ENCODE peak calls at places on chromosomes 6 and 20, in four cellular contexts. V is immature natural killer cell; S is CD4-positive, CD25-positive, alpha-beta regulatory T cell; U is NCI-H1417. T is an unnamed sample.

GRCh38 chr6:87391334-87391733 is 16.4 kb upstream of the CFAP206 start:
- DNase-seq in U (peak), V (no peak), S (no peak), T (peak)

GRCh38 chr6:150301871-150302800 is 66.7 kb upstream of the IYD start:
- DNase-seq in S (no peak), U (no peak), V (no peak), T (no peak)

GRCh38 chr20:3686867-3687321 is 5.1 kb upstream of the ADAM33 start:
- DNase-seq in U (no peak), S (no peak), V (no peak), T (peak)

GRCh38 chr6:133590196-133590595 is 298.7 kb upstream of the TCF21 start:
- DNase-seq in V (no peak), U (no peak), S (no peak), T (no peak)

GRCh38 chr20:32605167-32605656 is 20.1 kb upstream of the NOL4L start:
- DNase-seq in V (no peak), U (peak), S (no peak), T (no peak)

GRCh38 chr20:29878281-29878741 is 1379.2 kb upstream of the DEFB115 start:
- DNase-seq in U (peak), V (no peak), S (no peak), T (peak)

GRCh38 chr6:149033454-149034241 is 283.9 kb upstream of the TAB2 start:
- DNase-seq in U (no peak), V (no peak), S (no peak), T (no peak)

GRCh38 chr20:57996936-57997629 is 231.4 kb downstream of the ANKRD60 start:
- DNase-seq in U (no peak), V (no peak), S (no peak), T (no peak)

GRCh38 chr6:32709625-32710024 is 31.6 kb upstream of the HLA-DQA2 start:
- DNase-seq in V (no peak), S (no peak), U (no peak), T (no peak)

GRCh38 chr6:47859132-47859531 is 77.3 kb downstream of the OPN5 start:
- DNase-seq in S (no peak), U (no peak), V (no peak), T (no peak)

GRCh38 chr20:14521016-14521415 is 183.6 kb upstream of the FLRT3 start:
- DNase-seq in V (no peak), S (no peak), U (no peak), T (no peak)

GRCh38 chr20:30168800-30169138 is 1088.7 kb upstream of the DEFB115 start:
- DNase-seq in V (no peak), S (no peak), U (no peak), T (no peak)

GRCh38 chr6:5167501-5167900 is 82.4 kb downstream of the PPP1R3G start:
- DNase-seq in S (no peak), V (no peak), U (no peak), T (no peak)

GRCh38 chr6:16352258-16352635 is 113.9 kb downstream of the GMPR start:
- DNase-seq in V (no peak), U (no peak), S (no peak), T (no peak)

GRCh38 chr6:105936972-105937371 is 149.2 kb upstream of the PRDM1 start:
- DNase-seq in S (no peak), V (no peak), U (no peak), T (no peak)

GRCh38 chr6:43481591-43482242 is 4.3 kb downstream of the TJAP1 start:
- DNase-seq in V (no peak), S (no peak), U (no peak), T (no peak)

GRCh38 chr6:44676826-44677433 is 289.4 kb downstream of the CDC5L start:
- DNase-seq in V (no peak), U (no peak), S (no peak), T (no peak)

GRCh38 chr6:163579111-163579879 is 164.8 kb downstream of the QKI start:
- DNase-seq in V (no peak), S (no peak), U (no peak), T (no peak)

GRCh38 chr6:62367601-62368000 is 81.6 kb upstream of the KHDRBS2 start:
- DNase-seq in V (no peak), S (no peak), U (no peak), T (no peak)

GRCh38 chr6:27478141-27478705 is 5.3 kb upstream of the ZNF184 start:
- DNase-seq in V (no peak), S (no peak), U (no peak), T (no peak)

GRCh38 chr6:41036188-41036587 is 2.8 kb downstream of the UNC5CL start:
- DNase-seq in U (no peak), S (no peak), V (no peak), T (no peak)

GRCh38 chr20:62448038-62448437 is 20.7 kb upstream of the RBBP8NL start:
- DNase-seq in S (no peak), U (no peak), V (no peak), T (no peak)

GRCh38 chr6:7909323-7910276 is 988 bp downstream of the TXNDC5 start:
- DNase-seq in S (peak), V (peak), U (peak), T (peak)

GRCh38 chr20:25032065-25032477 is 25.9 kb downstream of the ACSS1 start:
- DNase-seq in V (no peak), U (no peak), S (no peak), T (no peak)

GRCh38 chr6:32944265-32944664 is 3.4 kb upstream of the HLA-DMB start:
- DNase-seq in V (peak), S (peak), U (no peak), T (no peak)

GRCh38 chr6:85498596-85499258 is 48.8 kb downstream of the NT5E start:
- DNase-seq in V (peak), U (no peak), S (no peak), T (no peak)

GRCh38 chr20:43572891-43573290 is 14.1 kb downstream of the SGK2 start:
- DNase-seq in S (no peak), U (no peak), V (no peak), T (no peak)

GRCh38 chr6:84618836-84619235 is 145.6 kb downstream of the TBX18 start:
- DNase-seq in S (no peak), V (no peak), U (no peak), T (no peak)

GRCh38 chr20:5621305-5621704 is 128.9 kb upstream of the SHLD1 start:
- DNase-seq in S (no peak), V (no peak), U (peak), T (peak)

GRCh38 chr6:100906325-100906724 is 25.2 kb upstream of the ASCC3 start:
- DNase-seq in V (no peak), S (no peak), U (no peak), T (no peak)

GRCh38 chr6:30741789-30742315 is 635 bp downstream of the FLOT1 start:
- DNase-seq in S (no peak), V (no peak), U (no peak), T (no peak)

GRCh38 chr20:19583532-19584175 is 174.4 kb upstream of the RIN2 start:
- DNase-seq in U (peak), S (no peak), V (peak), T (no peak)

GRCh38 chr6:14964901-14965300 is 281.0 kb upstream of the JARID2 start:
- DNase-seq in U (no peak), S (no peak), V (no peak), T (peak)

GRCh38 chr20:7499201-7499600 is 441.1 kb downstream of the HAO1 start:
- DNase-seq in U (no peak), V (no peak), S (no peak), T (no peak)

T was measured in NCI-H2171 treated with DMSO at 0.1 percent for 48 hours.